ENCODE peak calls at places on chromosomes 12 and 14, in ten cellular contexts. M is activated CD4-positive, alpha-beta memory T cell treated with anti-CD3 and anti-CD28 coated beads, Interleukin-2, amount 10 ng/mL, durations not matched to agents 7 days and 5 days; E is NCI-H2227 treated with DMSO at 0.1 percent for 48 hours; D is mesendoderm; L is NCI-H1417; Z is Calu3; J is A549; P is posterior cingulate gyrus; H is germinal center; V is activated CD4-positive, CD25-positive, alpha-beta regulatory T cell. A is an unnamed sample.
A peak's percentile ranks its signal among the peaks of the same experiment; 100 is the strongest.

GRCh38 chr12:48788522-48788851 is 402 bp downstream of the ADCY6 start:
- DNase-seq in M (no peak), E (no peak), D (no peak), L (no peak), Z (no peak), J (no peak), P (peak; percentile 10), H (no peak), V (no peak), A (no peak)

GRCh38 chr12:108099778-108100177 is 29.3 kb upstream of the WSCD2 start:
- DNase-seq in M (no peak), E (peak; percentile 15), D (no peak), L (no peak), Z (no peak), J (no peak), P (no peak), H (no peak), V (no peak), A (no peak)

GRCh38 chr14:63896278-63896720 is 43.5 kb downstream of the SYNE2 start:
- DNase-seq in M (no peak), E (no peak), D (no peak), L (no peak), Z (peak; percentile 78), J (peak; percentile 55), P (no peak), H (no peak), V (no peak), A (no peak)

GRCh38 chr12:85835810-85836715 is at the start of gene RASSF9:
- DNase-seq in M (no peak), E (no peak), D (peak; percentile 84), L (no peak), Z (peak; percentile 61), J (peak; percentile 82), P (no peak), H (no peak), V (no peak), A (no peak)

GRCh38 chr12:89016970-89017778 is 335.1 kb downstream of the DUSP6 start:
- DNase-seq in M (peak; percentile 43), E (peak; percentile 95), D (peak; percentile 73), L (peak; percentile 63), Z (peak; percentile 65), J (peak; percentile 82), P (peak; percentile 14), H (peak; percentile 16), V (no peak), A (no peak)

GRCh38 chr12:30661210-30661609 is 34.5 kb downstream of the IPO8 start:
- DNase-seq in M (no peak), E (no peak), D (no peak), L (no peak), Z (no peak), J (no peak), P (no peak), H (no peak), V (no peak), A (no peak)

GRCh38 chr12:44874981-44875416 is 1.1 kb downstream of the NELL2 start:
- DNase-seq in M (peak; percentile 32), E (no peak), D (peak; percentile 67), L (no peak), Z (no peak), J (peak; percentile 2), P (peak; percentile 14), H (peak; percentile 21), V (no peak), A (no peak)

GRCh38 chr12:54132979-54133378 is 55.8 kb downstream of the SMUG1 start:
- DNase-seq in M (no peak), E (no peak), D (no peak), L (no peak), Z (no peak), J (no peak), P (no peak), H (no peak), V (no peak), A (no peak)

GRCh38 chr12:90028620-90029051 is 320.0 kb upstream of the ATP2B1 start:
- DNase-seq in M (no peak), E (no peak), D (no peak), L (peak; percentile 15), Z (no peak), J (no peak), P (no peak), H (no peak), V (no peak), A (no peak)

GRCh38 chr12:41709463-41710285 is 435.0 kb downstream of the GXYLT1 start:
- DNase-seq in M (no peak), E (no peak), D (peak; percentile 77), L (no peak), Z (peak; percentile 5), J (peak; percentile 72), P (no peak), H (no peak), V (no peak), A (no peak)

GRCh38 chr12:113424915-113425823 is 3.0 kb downstream of the SDSL start:
- DNase-seq in M (peak; percentile 58), E (peak; percentile 14), D (peak; percentile 67), L (no peak), Z (peak; percentile 77), J (peak; percentile 76), P (peak; percentile 62), H (peak; percentile 53), V (peak; percentile 23), A (peak; percentile 74)

GRCh38 chr12:11513288-11513687 is 117.9 kb upstream of the PRB2 start:
- DNase-seq in M (no peak), E (no peak), D (peak; percentile 46), L (no peak), Z (no peak), J (peak; percentile 35), P (no peak), H (no peak), V (no peak), A (no peak)

GRCh38 chr12:78359530-78359929 is 505.0 kb upstream of the SYT1 start:
- DNase-seq in M (no peak), E (no peak), D (peak; percentile 3), L (no peak), Z (no peak), J (no peak), P (no peak), H (no peak), V (no peak), A (no peak)

GRCh38 chr12:7188557-7189397 is 709 bp upstream of the PEX5 start:
- DNase-seq in M (peak; percentile 71), E (peak; percentile 36), D (peak; percentile 93), L (peak; percentile 83), Z (peak; percentile 74), J (peak; percentile 86), P (peak; percentile 79), H (peak; percentile 71), V (peak; percentile 35), A (peak; percentile 71)

GRCh38 chr14:68891851-68892660 is 87.0 kb downstream of the ACTN1 start:
- DNase-seq in M (no peak), E (no peak), D (peak; percentile 80), L (no peak), Z (no peak), J (no peak), P (no peak), H (no peak), V (no peak), A (no peak)

GRCh38 chr14:53953828-53954550 is 2.6 kb downstream of the BMP4 start:
- DNase-seq in M (no peak), E (no peak), D (peak; percentile 66), L (peak; percentile 50), Z (peak; percentile 21), J (peak; percentile 32), P (peak; percentile 18), H (no peak), V (no peak), A (no peak)

GRCh38 chr12:94258593-94258992 is 110.2 kb downstream of the PLXNC1 start:
- DNase-seq in M (no peak), E (no peak), D (no peak), L (no peak), Z (no peak), J (no peak), P (no peak), H (no peak), V (no peak), A (no peak)

A was measured in K562.